ENCODE peak calls at places on chromosomes 4 and X, in ten cellular contexts. H is H9, N is mammary epithelial cell, D is AG09309, Y is colonic mucosa, I is transverse colon, T is Calu3, U is mesothelial cell of epicardium, R is right atrium auricular region, P is thoracic aorta. G is an unnamed sample.
A peak's percentile ranks its signal among the peaks of the same experiment; 100 is the strongest.

GRCh38 chrX:22360129-22360528 is 87.4 kb downstream of the CBLL2 start:
- DNase-seq in H (no peak), N (no peak), D (no peak), Y (no peak), I (no peak), T (no peak), U (no peak), R (no peak), P (no peak), G (no peak)

GRCh38 chrX:37353646-37354045 is 4.5 kb downstream of the PRRG1 start:
- DNase-seq in H (no peak), N (no peak), D (no peak), Y (no peak), I (no peak), T (no peak), U (no peak), R (no peak), P (no peak), G (no peak)

GRCh38 chrX:30863969-30864368 is 25.1 kb downstream of the TAB3 start:
- DNase-seq in H (no peak), N (no peak), D (no peak), Y (no peak), I (no peak), T (no peak), U (no peak), R (no peak), P (no peak), G (no peak)

GRCh38 chrX:78321809-78322208 is 5.6 kb downstream of the CYSLTR1 start:
- DNase-seq in H (no peak), N (no peak), D (no peak), Y (peak; percentile 39), I (peak; percentile 53), T (no peak), U (no peak), R (no peak), P (no peak), G (no peak)

GRCh38 chrX:71543316-71543715 is 10.4 kb downstream of the OGT start:
- DNase-seq in H (no peak), N (peak; percentile 91), D (peak; percentile 56), Y (no peak), I (no peak), T (no peak), U (no peak), R (no peak), P (no peak), G (no peak)

GRCh38 chr4:159027535-159027934 is 75.3 kb upstream of the RAPGEF2 start:
- DNase-seq in H (no peak), N (no peak), D (no peak), Y (no peak), I (no peak), T (no peak), U (no peak), R (no peak), P (no peak), G (no peak)

GRCh38 chr4:149166365-149166764 is 649.3 kb downstream of the IQCM start:
- DNase-seq in H (no peak), N (no peak), D (no peak), Y (no peak), I (no peak), T (no peak), U (no peak), R (no peak), P (no peak), G (no peak)

GRCh38 chr4:8727131-8727530 is 134.6 kb downstream of the CPZ start:
- DNase-seq in H (peak; percentile 13), N (no peak), D (no peak), Y (no peak), I (peak; percentile 2), T (no peak), U (no peak), R (peak; percentile 38), P (no peak), G (no peak)

GRCh38 chrX:63613531-63614028 is 171.4 kb downstream of the ARHGEF9 start:
- DNase-seq in H (no peak), N (no peak), D (no peak), Y (no peak), I (no peak), T (peak; percentile 2), U (no peak), R (no peak), P (no peak), G (no peak)

GRCh38 chrX:104863466-104863865 is 297.5 kb downstream of the IL1RAPL2 start:
- DNase-seq in H (no peak), N (no peak), D (no peak), Y (no peak), I (no peak), T (no peak), U (no peak), R (no peak), P (no peak), G (no peak)

GRCh38 chrX:43949669-43950068 is 23.5 kb downstream of the NDP start:
- DNase-seq in H (peak; percentile 78), N (no peak), D (no peak), Y (no peak), I (peak; percentile 22), T (peak; percentile 40), U (no peak), R (no peak), P (no peak), G (peak; percentile 16)

GRCh38 chr4:23680616-23681518 is 209.0 kb downstream of the PPARGC1A start:
- DNase-seq in H (no peak), N (no peak), D (no peak), Y (no peak), I (no peak), T (no peak), U (no peak), R (no peak), P (no peak), G (no peak)

GRCh38 chr4:54107951-54108740 is 8.2 kb downstream of the GSX2 start:
- DNase-seq in H (peak; percentile 33), N (no peak), D (no peak), Y (no peak), I (no peak), T (no peak), U (no peak), R (no peak), P (no peak), G (no peak)

GRCh38 chr4:152937535-152938236 is 1.6 kb downstream of the FHDC1 start:
- DNase-seq in H (no peak), N (peak; percentile 58), D (no peak), Y (peak; percentile 57), I (peak; percentile 41), T (peak; percentile 23), U (no peak), R (no peak), P (no peak), G (no peak)

DNA sequence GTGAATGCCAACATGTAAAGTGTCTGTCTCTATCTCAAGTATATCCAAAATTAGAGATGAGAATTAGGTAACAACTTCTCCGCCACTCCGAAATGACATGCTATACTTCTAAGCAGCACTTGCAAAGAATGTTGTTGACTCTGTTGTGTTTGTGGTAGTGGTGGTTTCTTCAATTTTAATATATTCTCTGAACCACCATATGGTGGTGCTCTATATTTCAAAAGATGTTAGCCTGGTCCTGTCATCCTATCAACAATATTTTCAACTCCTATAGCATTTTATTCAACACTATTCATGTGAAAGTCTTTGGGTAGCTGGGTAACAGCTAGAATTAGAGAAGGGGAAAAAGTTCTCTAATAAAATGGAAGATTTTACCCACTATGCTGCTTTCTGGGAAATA is 1622.8 kb upstream of the IGFBP7 start:
- DNase-seq in H (no peak), N (no peak), D (no peak), Y (no peak), I (no peak), T (no peak), U (no peak), R (no peak), P (no peak), G (no peak)
- TF ChIP-seq CTCF in H (peak; percentile 31), N (peak; percentile 5), D (no peak), Y (peak; percentile 17), I (no peak), T (no peak), U (no peak), R (no peak), P (no peak), G (peak; percentile 8)

DNA sequence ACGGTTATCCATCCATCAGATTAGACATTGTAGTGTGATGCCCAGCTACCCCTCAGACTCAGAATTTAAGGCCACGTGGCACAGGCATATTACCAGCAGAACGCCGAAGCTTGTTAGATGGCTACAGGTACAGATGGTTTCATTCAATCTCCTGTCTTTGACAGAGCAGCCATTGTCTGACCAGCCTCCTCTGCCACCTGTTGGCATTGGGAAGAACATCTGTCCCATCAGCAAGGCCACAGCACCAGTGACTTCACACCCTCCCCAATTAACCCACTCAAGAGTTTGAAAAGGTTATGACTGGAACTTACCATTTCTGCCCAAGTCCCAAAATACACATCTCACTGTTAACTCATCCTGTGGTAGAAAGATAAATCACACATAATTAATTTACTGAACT is 22.0 kb upstream of the PHKA2 start:
- DNase-seq in H (no peak), N (no peak), D (no peak), Y (no peak), I (no peak), T (peak; percentile 32), U (no peak), R (no peak), P (no peak), G (no peak)
- TF ChIP-seq CTCF in H (peak; percentile 23), N (peak; percentile 45), D (no peak), Y (peak; percentile 17), I (no peak), T (no peak), U (no peak), R (no peak), P (no peak), G (no peak)

GRCh38 chrX:12702509-12703091 is 88.6 kb upstream of the PRPS2 start:
- DNase-seq in H (no peak), N (peak; percentile 62), D (no peak), Y (no peak), I (no peak), T (peak; percentile 56), U (no peak), R (no peak), P (no peak), G (no peak)
- TF ChIP-seq CTCF in H (peak; percentile 59), N (peak; percentile 62), D (peak; percentile 25), Y (peak; percentile 16), I (no peak), T (peak; percentile 46), U (peak; percentile 85), R (peak; percentile 39), P (no peak), G (peak; percentile 49)

GRCh38 chr4:146121757-146122156 is 53.8 kb upstream of the LSM6 start:
- DNase-seq in H (no peak), N (no peak), D (no peak), Y (no peak), I (no peak), T (no peak), U (no peak), R (no peak), P (no peak), G (no peak)

GRCh38 chr4:146123231-146123630 is 52.3 kb upstream of the LSM6 start:
- DNase-seq in H (no peak), N (no peak), D (no peak), Y (no peak), I (no peak), T (no peak), U (no peak), R (no peak), P (no peak), G (no peak)

GRCh38 chr4:146119845-146120404 is 55.6 kb upstream of the LSM6 start:
- DNase-seq in H (no peak), N (no peak), D (no peak), Y (no peak), I (no peak), T (no peak), U (no peak), R (no peak), P (no peak), G (no peak)

GRCh38 chr4:146122398-146122797 is 53.1 kb upstream of the LSM6 start:
- DNase-seq in H (no peak), N (no peak), D (no peak), Y (no peak), I (no peak), T (no peak), U (no peak), R (no peak), P (no peak), G (no peak)

GRCh38 chr4:146124023-146124680 is 51.4 kb upstream of the LSM6 start:
- DNase-seq in H (peak; percentile 72), N (no peak), D (no peak), Y (no peak), I (no peak), T (no peak), U (no peak), R (no peak), P (no peak), G (no peak)
- TF ChIP-seq CTCF in H (peak; percentile 49), N (no peak), D (no peak), Y (no peak), I (no peak), T (no peak), U (no peak), R (no peak), P (no peak), G (no peak)

G was measured in progenitor cell of endocrine pancreas.